ENCODE peak calls at places on chromosomes 1 and 21, in five cellular contexts. One of them, this sample, is unnamed.

GRCh38 chr1:83815348-83815747 is 183.6 kb downstream of the TTLL7 start:
- DNase-seq in tibial artery: peak; percentile 22
- DNase-seq in PC-3: no peak
- DNase-seq in mammary epithelial cell: no peak
- DNase-seq in heart left ventricle: no peak
- DNase-seq in this sample: peak; percentile 36

GRCh38 chr1:116951175-116951935 is 41.6 kb downstream of the PTGFRN start:
- DNase-seq in heart left ventricle: no peak
- DNase-seq in mammary epithelial cell: no peak
- DNase-seq in PC-3: peak; percentile 26
- DNase-seq in tibial artery: peak; percentile 71
- DNase-seq in this sample: peak; percentile 44

GRCh38 chr1:67855444-67855843 is 22.2 kb upstream of the GNG12 start:
- DNase-seq in mammary epithelial cell: no peak
- DNase-seq in PC-3: no peak
- DNase-seq in heart left ventricle: no peak
- DNase-seq in tibial artery: no peak
- DNase-seq in this sample: no peak

GRCh38 chr1:88998716-88999115 is 6.3 kb upstream of the KYAT3 start:
- DNase-seq in PC-3: peak; percentile 93
- DNase-seq in heart left ventricle: no peak
- DNase-seq in tibial artery: no peak
- DNase-seq in mammary epithelial cell: peak; percentile 60
- DNase-seq in this sample: no peak

GRCh38 chr1:23590058-23590783 is 30.9 kb upstream of the ID3 start:
- DNase-seq in heart left ventricle: no peak
- DNase-seq in PC-3: no peak
- DNase-seq in tibial artery: no peak
- DNase-seq in mammary epithelial cell: no peak
- DNase-seq in this sample: no peak

GRCh38 chr21:45098867-45099266 is 24.5 kb downstream of the ADARB1 start:
- DNase-seq in mammary epithelial cell: no peak
- DNase-seq in heart left ventricle: no peak
- DNase-seq in PC-3: peak; percentile 52
- DNase-seq in tibial artery: no peak
- DNase-seq in this sample: no peak

GRCh38 chr1:221415626-221416025 is 326.3 kb downstream of the DUSP10 start:
- DNase-seq in PC-3: no peak
- DNase-seq in heart left ventricle: no peak
- DNase-seq in mammary epithelial cell: no peak
- DNase-seq in tibial artery: no peak
- DNase-seq in this sample: no peak

GRCh38 chr1:12541274-12542137 is 76.5 kb downstream of the DHRS3 start:
- DNase-seq in mammary epithelial cell: peak; percentile 16
- DNase-seq in tibial artery: peak; percentile 68
- DNase-seq in heart left ventricle: peak; percentile 68
- DNase-seq in PC-3: no peak
- DNase-seq in this sample: peak; percentile 36

GRCh38 chr1:172997941-172998361 is 52.8 kb downstream of the TNFSF18 start:
- DNase-seq in PC-3: peak; percentile 78
- DNase-seq in mammary epithelial cell: peak; percentile 24
- DNase-seq in tibial artery: no peak
- DNase-seq in heart left ventricle: no peak
- DNase-seq in this sample: no peak

GRCh38 chr1:30878559-30878958 is 30.0 kb downstream of the SDC3 start:
- DNase-seq in heart left ventricle: no peak
- DNase-seq in mammary epithelial cell: no peak
- DNase-seq in PC-3: no peak
- DNase-seq in tibial artery: no peak
- DNase-seq in this sample: no peak

GRCh38 chr1:183822081-183822611 is 17.2 kb downstream of the RGL1 start:
- DNase-seq in PC-3: peak; percentile 68
- DNase-seq in heart left ventricle: peak; percentile 53
- DNase-seq in tibial artery: no peak
- DNase-seq in mammary epithelial cell: no peak
- DNase-seq in this sample: peak; percentile 34

GRCh38 chr21:41879190-41879998 is at the start of gene PRDM15:
- DNase-seq in PC-3: peak; percentile 75
- DNase-seq in mammary epithelial cell: peak; percentile 62
- DNase-seq in tibial artery: peak; percentile 72
- DNase-seq in heart left ventricle: peak; percentile 89
- DNase-seq in this sample: peak; percentile 83

GRCh38 chr1:20342294-20343148 is 51.8 kb downstream of the VWA5B1 start:
- DNase-seq in PC-3: no peak
- DNase-seq in heart left ventricle: no peak
- DNase-seq in tibial artery: no peak
- DNase-seq in mammary epithelial cell: no peak
- DNase-seq in this sample: no peak

GRCh38 chr1:63321061-63321787 is 1.1 kb upstream of the FOXD3 start:
- DNase-seq in mammary epithelial cell: no peak
- DNase-seq in PC-3: no peak
- DNase-seq in tibial artery: no peak
- DNase-seq in heart left ventricle: no peak
- DNase-seq in this sample: no peak

DNA sequence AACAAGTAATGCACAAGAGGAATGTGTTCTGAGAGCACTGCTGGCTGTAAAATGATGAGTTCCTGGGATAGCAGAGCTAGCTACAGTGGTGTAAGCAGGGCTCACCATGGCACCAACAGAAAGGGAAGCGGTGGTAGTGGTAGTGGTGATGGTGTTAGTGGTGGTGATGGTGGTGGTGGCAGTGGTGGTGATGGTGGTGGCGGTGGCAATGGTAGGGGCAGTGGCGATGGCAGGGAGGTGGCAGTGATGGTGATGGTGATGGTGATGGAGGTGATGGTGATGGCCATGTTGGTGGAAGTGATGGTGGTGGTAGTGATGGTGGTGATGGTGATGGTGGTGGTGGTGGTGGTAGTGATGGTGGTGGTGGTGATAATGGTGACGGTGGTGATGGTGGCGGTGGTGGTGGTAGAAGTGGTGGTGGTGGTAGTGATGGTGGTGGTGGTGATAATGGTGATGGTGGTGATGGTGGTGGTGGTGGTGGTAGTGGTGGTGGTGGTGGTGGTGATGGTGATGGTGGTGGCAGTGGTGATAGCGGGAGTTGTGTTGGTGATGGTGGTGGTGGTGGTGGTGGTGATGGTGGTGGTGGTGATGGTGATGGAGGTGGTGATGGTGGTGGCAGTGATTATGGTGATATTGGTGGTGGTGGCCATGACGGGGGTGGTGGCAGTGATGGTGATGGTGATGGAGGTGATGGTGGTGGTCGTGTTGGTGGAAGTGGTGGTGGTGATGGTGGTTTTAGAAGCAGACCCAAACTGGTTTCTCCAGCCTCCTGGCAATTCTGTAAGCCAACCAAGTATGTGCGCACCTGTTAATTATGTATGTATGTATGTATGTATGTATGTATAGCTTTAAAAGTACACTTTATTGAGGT is 254.1 kb downstream of the TRABD2B start:
- DNase-seq in heart left ventricle: no peak
- DNase-seq in mammary epithelial cell: no peak
- DNase-seq in PC-3: no peak
- DNase-seq in tibial artery: no peak
- DNase-seq in this sample: no peak
- H3K27me3 ChIP-seq in heart left ventricle: no peaks in the 10 kb centered on the region
- H3K27me3 ChIP-seq in mammary epithelial cell: no peaks in the 10 kb centered on the region
- H3K27me3 ChIP-seq in PC-3: no peaks in the 10 kb centered on the region
- H3K27me3 ChIP-seq in tibial artery: no peaks in the 10 kb centered on the region
- H3K27me3 ChIP-seq in this sample: peaks cover 5% of the 10 kb centered on the region

GRCh38 chr1:232518357-232518756 is 111.6 kb downstream of the SIPA1L2 start:
- DNase-seq in tibial artery: no peak
- DNase-seq in mammary epithelial cell: no peak
- DNase-seq in heart left ventricle: no peak
- DNase-seq in PC-3: no peak
- DNase-seq in this sample: no peak
- H3K27me3 ChIP-seq in tibial artery: no peaks in the 10 kb centered on the region
- H3K27me3 ChIP-seq in mammary epithelial cell: no peaks in the 10 kb centered on the region
- H3K27me3 ChIP-seq in heart left ventricle: no peaks in the 10 kb centered on the region
- H3K27me3 ChIP-seq in PC-3: no peaks in the 10 kb centered on the region
- H3K27me3 ChIP-seq in this sample: no peaks in the 10 kb centered on the region

GRCh38 chr1:193988885-193989284 is 802.5 kb upstream of the B3GALT2 start:
- DNase-seq in heart left ventricle: no peak
- DNase-seq in tibial artery: no peak
- DNase-seq in mammary epithelial cell: no peak
- DNase-seq in PC-3: no peak
- DNase-seq in this sample: no peak
- H3K27me3 ChIP-seq in heart left ventricle: no peaks in the 10 kb centered on the region
- H3K27me3 ChIP-seq in tibial artery: no peaks in the 10 kb centered on the region
- H3K27me3 ChIP-seq in mammary epithelial cell: no peaks in the 10 kb centered on the region
- H3K27me3 ChIP-seq in PC-3: no peaks in the 10 kb centered on the region
- H3K27me3 ChIP-seq in this sample: no peaks in the 10 kb centered on the region

DNA sequence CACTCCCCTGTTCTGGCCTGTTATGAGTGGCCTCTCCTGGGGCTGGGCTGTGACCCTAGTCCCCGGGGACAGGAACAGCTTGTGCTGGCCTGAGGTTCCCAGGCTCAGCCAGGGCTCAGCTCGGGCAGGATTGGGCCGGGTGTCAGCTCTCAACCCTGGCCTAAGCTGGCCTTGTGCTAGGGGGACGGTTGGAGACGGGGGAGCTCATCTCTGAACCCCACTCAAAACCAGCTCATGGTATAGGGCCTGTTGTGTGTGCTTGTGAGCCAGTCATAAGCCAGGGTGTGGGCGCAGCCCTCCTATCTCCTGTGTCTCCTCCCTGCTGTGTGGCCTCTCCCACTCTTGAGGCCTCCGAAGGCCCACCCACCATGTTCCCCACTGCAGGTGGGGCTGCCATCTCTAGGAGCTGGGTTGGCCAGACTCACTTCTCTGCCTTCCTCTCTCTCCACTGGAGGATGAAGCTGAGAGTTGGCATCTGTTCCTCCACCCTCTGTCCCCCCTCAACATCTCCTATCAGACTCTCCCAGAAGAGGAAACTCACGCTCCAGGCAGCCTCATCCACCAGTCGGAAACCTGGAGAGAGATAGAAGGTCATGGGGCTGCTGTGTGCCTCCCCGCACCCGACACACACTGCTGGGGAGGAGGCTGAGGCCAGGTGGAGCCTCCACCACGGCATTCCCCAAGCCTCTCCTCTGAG is 1.3 kb downstream of the PEAR1 start:
- DNase-seq in heart left ventricle: peak; percentile 68
- DNase-seq in mammary epithelial cell: no peak
- DNase-seq in tibial artery: peak; percentile 67
- DNase-seq in PC-3: no peak
- DNase-seq in this sample: peak; percentile 75
- H3K27me3 ChIP-seq in heart left ventricle: no peaks in the 10 kb centered on the region
- H3K27me3 ChIP-seq in mammary epithelial cell: no peaks in the 10 kb centered on the region
- H3K27me3 ChIP-seq in tibial artery: no peaks in the 10 kb centered on the region
- H3K27me3 ChIP-seq in PC-3: no peaks in the 10 kb centered on the region
- H3K27me3 ChIP-seq in this sample: peaks cover 8% of the 10 kb centered on the region

GRCh38 chr1:36651176-36651910 is 168.6 kb upstream of the CSF3R start:
- DNase-seq in tibial artery: no peak
- DNase-seq in mammary epithelial cell: no peak
- DNase-seq in heart left ventricle: no peak
- DNase-seq in PC-3: no peak
- DNase-seq in this sample: no peak
- H3K27me3 ChIP-seq in tibial artery: no peaks in the 10 kb centered on the region
- H3K27me3 ChIP-seq in mammary epithelial cell: no peaks in the 10 kb centered on the region
- H3K27me3 ChIP-seq in heart left ventricle: peaks cover 3% of the 10 kb centered on the region
- H3K27me3 ChIP-seq in PC-3: peaks cover 66% of the 10 kb centered on the region
- H3K27me3 ChIP-seq in this sample: no peaks in the 10 kb centered on the region

DNA sequence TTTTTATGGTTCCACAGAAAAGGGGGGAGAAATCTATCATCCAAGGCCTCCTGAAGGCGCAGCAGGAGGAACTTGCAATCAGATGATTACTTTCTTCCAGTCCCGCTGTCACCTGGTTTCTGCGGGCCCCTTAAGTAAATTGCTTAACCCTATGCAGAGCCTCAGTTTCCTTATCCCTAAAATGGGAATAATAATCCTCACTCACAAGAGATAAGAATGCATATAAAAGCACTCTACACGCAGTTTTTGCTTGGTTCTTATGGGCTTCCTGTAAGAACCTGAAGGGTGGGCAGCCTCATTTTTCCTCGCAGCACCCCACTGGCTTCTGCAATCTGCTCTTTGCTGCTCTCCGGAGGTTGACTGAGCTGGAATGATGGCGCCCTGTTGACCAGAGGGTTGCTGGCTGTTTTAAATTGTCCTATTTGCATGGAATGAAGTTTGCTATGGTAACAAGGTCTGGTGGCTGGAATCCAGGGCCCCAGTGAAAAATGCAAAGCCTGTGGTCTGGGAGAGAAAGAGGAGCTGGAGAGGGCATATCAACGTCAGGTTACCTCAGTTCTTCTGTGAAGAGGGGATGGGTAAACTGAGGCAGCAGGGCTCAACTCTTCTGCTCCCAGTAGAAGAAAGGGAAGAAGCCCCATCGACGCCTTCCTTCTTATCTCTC is 1.0 kb upstream of the KAZN start:
- DNase-seq in tibial artery: no peak
- DNase-seq in heart left ventricle: no peak
- DNase-seq in PC-3: no peak
- DNase-seq in mammary epithelial cell: no peak
- DNase-seq in this sample: no peak
- H3K27me3 ChIP-seq in tibial artery: no peaks in the 10 kb centered on the region
- H3K27me3 ChIP-seq in heart left ventricle: peaks cover 24% of the 10 kb centered on the region
- H3K27me3 ChIP-seq in PC-3: peaks cover 8% of the 10 kb centered on the region
- H3K27me3 ChIP-seq in mammary epithelial cell: peaks cover 26% of the 10 kb centered on the region
- H3K27me3 ChIP-seq in this sample: peaks cover 25% of the 10 kb centered on the region

This sample was measured in adrenal gland.